ENCODE peak calls at places on chromosomes 1 and 21, in six cellular contexts. N is adrenal gland, V is sigmoid colon, C is upper lobe of left lung, F is ascending aorta, R is right lobe of liver. X is an unnamed sample.

GRCh38 chr1:35808376-35809155 is 750 bp downstream of the AGO4 start:
- DNase-seq in N (peak), V (peak), C (peak), F (no peak), R (peak), X (peak)

GRCh38 chr1:53112271-53112774 is 30.1 kb downstream of the SLC1A7 start:
- DNase-seq in N (no peak), V (no peak), C (no peak), F (no peak), R (no peak), X (no peak)

GRCh38 chr1:43530483-43531452 is at the start of gene PTPRF:
- DNase-seq in N (peak), V (peak), C (peak), F (no peak), R (peak), X (no peak)

GRCh38 chr1:175750366-175751111 is 7.1 kb upstream of the TNR start:
- DNase-seq in N (no peak), V (no peak), C (no peak), F (no peak), R (no peak), X (no peak)

GRCh38 chr1:68973459-68974244 is 476.8 kb upstream of the DEPDC1 start:
- DNase-seq in N (peak), V (no peak), C (no peak), F (no peak), R (no peak), X (no peak)

GRCh38 chr1:8166436-8166835 is 140.3 kb upstream of the ERRFI1 start:
- DNase-seq in N (no peak), V (no peak), C (no peak), F (no peak), R (no peak), X (no peak)

GRCh38 chr1:18322353-18323032 is 158.2 kb upstream of the KLHDC7A start:
- DNase-seq in N (no peak), V (no peak), C (no peak), F (no peak), R (no peak), X (no peak)

GRCh38 chr1:152347116-152347728 is 12.6 kb downstream of the FLG2 start:
- DNase-seq in N (peak), V (no peak), C (no peak), F (no peak), R (no peak), X (no peak)

GRCh38 chr1:188355082-188355481 is 1526.3 kb downstream of the PLA2G4A start:
- DNase-seq in N (no peak), V (no peak), C (no peak), F (no peak), R (no peak), X (no peak)

GRCh38 chr1:168689726-168690602 is 39.0 kb downstream of the DPT start:
- DNase-seq in N (no peak), V (no peak), C (no peak), F (no peak), R (no peak), X (no peak)

GRCh38 chr1:222306512-222306911 is 241.4 kb downstream of the HHIPL2 start:
- DNase-seq in N (no peak), V (no peak), C (no peak), F (no peak), R (no peak), X (no peak)

GRCh38 chr1:62113505-62113904 is 81.1 kb upstream of the L1TD1 start:
- DNase-seq in N (no peak), V (no peak), C (no peak), F (no peak), R (no peak), X (no peak)

GRCh38 chr1:227793948-227794812 is 21.3 kb upstream of the PRSS38 start:
- DNase-seq in N (peak), V (peak), C (peak), F (no peak), R (peak), X (peak)

GRCh38 chr1:74729741-74730478 is 2.9 kb downstream of the CRYZ start:
- DNase-seq in N (peak), V (no peak), C (no peak), F (no peak), R (no peak), X (no peak)

GRCh38 chr21:16942703-16943102 is 570.1 kb upstream of the CXADR start:
- DNase-seq in N (no peak), V (no peak), C (no peak), F (no peak), R (no peak), X (no peak)

GRCh38 chr1:212721388-212722247 is 22.0 kb upstream of the BATF3 start:
- DNase-seq in N (no peak), V (no peak), C (no peak), F (no peak), R (no peak), X (no peak)

GRCh38 chr1:205294175-205294913 is 27.2 kb downstream of the NUAK2 start:
- DNase-seq in N (peak), V (no peak), C (no peak), F (no peak), R (peak), X (no peak)

GRCh38 chr1:222921951-222922350 is 107.1 kb downstream of the DISP1 start:
- DNase-seq in N (no peak), V (no peak), C (no peak), F (no peak), R (no peak), X (no peak)

GRCh38 chr1:207259391-207259790 is 62.1 kb upstream of the CD55 start:
- DNase-seq in N (no peak), V (no peak), C (no peak), F (no peak), R (no peak), X (no peak)

GRCh38 chr1:19421365-19421764 is 64.0 kb downstream of the CAPZB start:
- DNase-seq in N (peak), V (no peak), C (no peak), F (no peak), R (no peak), X (no peak)

GRCh38 chr21:42731264-42732032 is 78.0 kb downstream of the PDE9A start:
- DNase-seq in N (no peak), V (peak), C (no peak), F (no peak), R (no peak), X (peak)

GRCh38 chr1:248857749-248858095 is 1.2 kb downstream of the ZNF692 start:
- DNase-seq in N (no peak), V (no peak), C (no peak), F (no peak), R (no peak), X (no peak)

GRCh38 chr1:211910136-211910884 is 79.7 kb upstream of the LPGAT1 start:
- DNase-seq in N (no peak), V (no peak), C (no peak), F (no peak), R (no peak), X (no peak)

GRCh38 chr1:42966688-42967609 is 8.3 kb upstream of the SLC2A1 start:
- DNase-seq in N (peak), V (no peak), C (peak), F (no peak), R (no peak), X (no peak)

GRCh38 chr21:32452641-32453040 is 40.1 kb downstream of the EVA1C start:
- DNase-seq in N (no peak), V (no peak), C (peak), F (no peak), R (no peak), X (no peak)
- H3K27ac ChIP-seq in N (no peak), V (peak), C (peak), F (peak), R (no peak), X (no peak)

DNA sequence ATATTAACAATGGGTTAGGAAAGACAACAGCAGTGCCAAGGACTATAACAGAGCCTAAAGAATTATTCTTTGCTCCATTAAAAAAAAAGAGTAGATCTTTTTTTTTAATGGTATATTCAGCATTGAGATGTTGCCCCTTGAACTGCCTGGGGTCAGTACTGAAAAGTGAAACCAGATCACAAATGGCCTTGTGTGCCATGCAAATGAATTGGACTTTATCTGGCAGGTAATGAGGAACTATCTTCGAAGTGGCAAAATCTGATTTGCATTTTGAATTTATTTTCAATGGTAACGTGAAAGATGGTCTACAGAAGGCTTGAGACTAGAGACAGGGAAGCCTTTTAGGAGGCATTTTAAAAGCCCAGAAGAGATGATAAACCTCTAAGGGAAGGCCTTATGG is 21.4 kb upstream of the PKN2 start:
- DNase-seq in N (no peak), V (no peak), C (no peak), F (no peak), R (no peak), X (no peak)
- H3K27ac ChIP-seq in N (no peak), V (no peak), C (no peak), F (no peak), R (no peak), X (no peak)

DNA sequence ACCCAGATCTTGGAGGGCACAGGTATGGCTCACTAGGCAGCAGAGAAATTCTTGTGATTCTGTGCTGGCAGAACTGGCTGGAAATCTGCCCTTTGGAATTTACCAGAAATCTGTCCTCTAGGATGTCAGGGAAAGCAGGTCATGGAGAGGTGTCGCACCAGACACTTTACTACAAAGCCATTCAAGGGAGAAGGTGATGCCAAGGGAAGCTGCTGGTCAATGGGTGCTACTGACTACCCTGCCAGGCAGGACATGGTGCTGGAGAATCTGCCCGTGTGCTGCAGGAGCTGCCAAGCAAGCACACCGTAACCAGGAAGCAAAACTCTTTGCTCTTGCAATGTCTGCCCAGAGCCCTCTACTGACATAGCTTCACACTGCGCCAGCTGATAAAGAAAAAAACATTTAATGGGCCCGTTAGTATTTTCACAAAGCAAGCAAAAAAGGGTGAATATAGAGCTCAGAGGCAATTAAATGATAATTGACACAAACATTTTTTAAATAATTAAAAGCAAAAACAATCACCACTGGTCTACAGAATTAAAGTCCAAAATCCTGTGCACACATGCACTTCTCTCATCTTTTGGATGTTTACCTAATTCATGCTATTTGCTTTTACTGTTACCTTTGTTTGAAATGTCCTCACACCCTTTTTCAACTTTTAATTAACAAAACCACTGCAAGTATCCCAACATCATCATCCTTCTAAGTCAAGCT is 7.2 kb upstream of the FBXO28 start:
- DNase-seq in N (no peak), V (no peak), C (no peak), F (no peak), R (peak), X (no peak)
- H3K27ac ChIP-seq in N (no peak), V (no peak), C (no peak), F (no peak), R (no peak), X (no peak)

DNA sequence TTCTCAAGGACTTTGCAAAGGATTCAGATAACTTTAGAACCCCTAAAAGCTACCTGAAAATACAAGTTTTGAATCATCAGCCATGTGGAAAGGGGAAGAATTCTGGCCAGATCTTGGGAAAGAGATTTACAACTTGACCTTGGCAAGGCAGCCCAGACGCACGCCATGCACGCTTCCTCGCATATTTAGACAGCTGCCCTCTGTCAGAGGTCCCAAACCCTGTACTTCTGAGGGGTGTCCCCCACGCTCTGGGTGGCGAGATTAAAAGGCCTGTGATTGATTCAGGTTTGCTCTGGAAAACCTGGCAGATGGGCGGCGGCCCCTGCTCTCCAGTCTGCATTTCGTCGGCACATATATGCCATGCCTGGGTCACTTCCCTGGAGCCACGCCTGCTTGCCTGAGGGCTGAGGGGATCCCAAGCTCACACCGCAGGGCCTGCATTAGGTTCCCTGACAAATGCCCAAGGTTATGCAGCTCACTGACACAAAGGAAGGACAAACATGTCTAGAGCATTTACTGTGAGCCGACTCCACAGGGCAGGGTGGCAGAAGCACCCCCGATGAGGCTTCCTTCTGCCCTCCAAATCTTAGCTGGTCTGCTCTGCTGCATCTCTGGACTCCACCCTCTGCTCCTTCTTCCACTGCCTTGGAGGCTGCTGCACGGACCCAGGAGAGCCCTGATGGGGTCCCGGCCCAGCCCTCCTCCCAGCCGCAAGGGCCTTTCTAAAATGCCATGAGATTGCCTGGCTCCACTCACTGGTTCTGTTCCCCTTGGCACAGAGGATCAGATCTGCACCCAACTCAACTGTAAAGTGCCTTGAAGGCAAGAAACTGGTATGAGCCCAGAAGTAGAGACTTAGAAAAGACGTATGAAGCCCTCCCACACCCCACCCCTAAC is 103.9 kb downstream of the BCAR3 start:
- DNase-seq in N (peak), V (no peak), C (peak), F (no peak), R (no peak), X (no peak)
- H3K27ac ChIP-seq in N (peak), V (no peak), C (no peak), F (peak), R (no peak), X (peak)

GRCh38 chr1:117609471-117609911 is 3.6 kb downstream of the TENT5C start:
- DNase-seq in N (no peak), V (peak), C (no peak), F (no peak), R (peak), X (no peak)

GRCh38 chr1:117608213-117608612 is 2.4 kb downstream of the TENT5C start:
- DNase-seq in N (no peak), V (no peak), C (no peak), F (no peak), R (no peak), X (no peak)

GRCh38 chr1:117608758-117609157 is 2.9 kb downstream of the TENT5C start:
- DNase-seq in N (no peak), V (no peak), C (no peak), F (no peak), R (no peak), X (no peak)

GRCh38 chr1:117611121-117611601 is 5.3 kb downstream of the TENT5C start:
- DNase-seq in N (no peak), V (no peak), C (no peak), F (no peak), R (no peak), X (no peak)

DNA sequence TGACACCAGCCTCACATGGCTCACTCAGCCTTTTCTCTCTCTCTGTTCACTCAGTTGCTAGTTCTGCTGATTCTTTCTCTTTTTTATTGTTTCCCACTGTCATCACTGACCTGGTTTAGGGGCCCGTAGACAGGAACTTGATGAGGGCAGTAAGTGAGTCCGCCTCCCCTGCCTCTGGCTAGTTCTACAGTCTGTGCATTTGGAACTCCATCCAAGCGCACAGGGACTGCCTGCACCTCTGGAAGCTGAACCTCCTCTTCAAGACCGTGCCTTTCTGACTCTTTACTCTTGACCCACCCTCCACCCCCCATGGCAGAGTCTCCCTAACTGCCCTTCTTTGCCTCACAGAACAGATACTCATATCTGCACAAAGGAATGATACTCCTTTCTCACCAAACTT is 4.2 kb downstream of the TENT5C start:
- DNase-seq in N (no peak), V (no peak), C (no peak), F (no peak), R (peak), X (no peak)
- H3K27ac ChIP-seq in N (no peak), V (peak), C (no peak), F (peak), R (no peak), X (no peak)

GRCh38 chr1:245598524-245599310 is 443.9 kb downstream of the KIF26B start:
- DNase-seq in N (no peak), V (no peak), C (no peak), F (no peak), R (no peak), X (no peak)
- H3K27ac ChIP-seq in N (no peak), V (no peak), C (peak), F (no peak), R (no peak), X (no peak)

GRCh38 chr1:59367269-59368006 is 70.5 kb downstream of the FGGY start:
- DNase-seq in N (peak), V (peak), C (no peak), F (peak), R (no peak), X (peak)
- H3K27ac ChIP-seq in N (peak), V (peak), C (peak), F (peak), R (peak), X (peak)

GRCh38 chr1:2242814-2243725 is 15.0 kb downstream of the SKI start:
- DNase-seq in N (peak), V (no peak), C (no peak), F (no peak), R (peak), X (no peak)
- H3K27ac ChIP-seq in N (peak), V (peak), C (peak), F (no peak), R (no peak), X (no peak)

GRCh38 chr1:39001516-39002389 is 10.7 kb downstream of the AKIRIN1 start:
- DNase-seq in N (no peak), V (no peak), C (no peak), F (no peak), R (no peak), X (no peak)
- H3K27ac ChIP-seq in N (peak), V (no peak), C (no peak), F (no peak), R (no peak), X (no peak)

GRCh38 chr1:119139393-119139792 is 1.1 kb downstream of the WARS2 start:
- DNase-seq in N (no peak), V (no peak), C (no peak), F (no peak), R (no peak), X (no peak)
- H3K27ac ChIP-seq in N (peak), V (peak), C (peak), F (peak), R (peak), X (peak)

X was measured in suprapubic skin.